ENCODE peak calls at places on chromosomes 3 and 15, in eight cellular contexts. R is ovary; Z is breast epithelium; W is uterus; J is retina; L is CD4-positive, alpha-beta T cell; V is nucleus accumbens; C is A673. A is an unnamed sample.

GRCh38 chr3:116453676-116454346 is 8.5 kb upstream of the LSAMP start:
- DNase-seq in L (no peak), Z (no peak), C (peak; percentile 37), W (no peak), V (no peak), R (no peak), J (no peak), A (no peak)

GRCh38 chr15:49734831-49735508 is 114.1 kb downstream of the DTWD1 start:
- DNase-seq in J (no peak), R (no peak), Z (no peak), W (no peak), C (no peak), V (no peak), L (no peak), A (no peak)

GRCh38 chr3:54604495-54604894 is 323.4 kb downstream of the LRTM1 start:
- DNase-seq in V (no peak), W (no peak), R (no peak), C (no peak), L (no peak), J (no peak), Z (no peak), A (no peak)

GRCh38 chr3:37847689-37848088 is 14.0 kb upstream of the CTDSPL start:
- DNase-seq in R (no peak), C (no peak), J (no peak), Z (no peak), W (no peak), V (no peak), L (no peak), A (no peak)

GRCh38 chr15:40064231-40064894 is 25.4 kb upstream of the SRP14 start:
- DNase-seq in V (no peak), R (no peak), W (no peak), Z (no peak), J (no peak), C (peak; percentile 69), L (no peak), A (no peak)

GRCh38 chr3:32089476-32089875 is 16.9 kb upstream of the GPD1L start:
- DNase-seq in L (no peak), J (peak; percentile 68), Z (no peak), R (no peak), W (no peak), C (no peak), V (no peak), A (no peak)

GRCh38 chr3:195059471-195060216 is 211.3 kb downstream of the XXYLT1 start:
- DNase-seq in V (no peak), L (no peak), C (no peak), Z (no peak), J (no peak), W (no peak), R (no peak), A (no peak)

GRCh38 chr3:192566706-192567290 is 160.5 kb downstream of the FGF12 start:
- DNase-seq in W (peak; percentile 72), R (peak; percentile 73), Z (peak; percentile 80), J (peak; percentile 57), L (peak; percentile 30), C (peak; percentile 76), V (peak; percentile 75), A (peak; percentile 71)

GRCh38 chr15:40693904-40694705 is 869 bp upstream of the RAD51 start:
- DNase-seq in V (no peak), L (no peak), W (no peak), J (no peak), R (no peak), C (no peak), Z (no peak), A (no peak)

GRCh38 chr3:13896473-13897154 is 16.7 kb upstream of the WNT7A start:
- DNase-seq in C (peak; percentile 76), R (peak; percentile 69), W (peak; percentile 64), V (no peak), J (peak; percentile 66), Z (no peak), L (peak; percentile 51), A (no peak)

GRCh38 chr3:179599531-179599930 is 4.9 kb downstream of the MRPL47 start:
- DNase-seq in J (no peak), R (no peak), W (no peak), C (no peak), Z (no peak), L (no peak), V (no peak), A (no peak)

GRCh38 chr3:168620854-168621253 is 525.1 kb upstream of the GOLIM4 start:
- DNase-seq in R (no peak), Z (no peak), C (peak; percentile 45), W (no peak), V (peak; percentile 41), L (no peak), J (peak; percentile 58), A (peak; percentile 41)

GRCh38 chr3:35639251-35640185 is at the start of gene ARPP21:
- DNase-seq in J (peak; percentile 92), L (no peak), W (no peak), V (peak; percentile 83), R (no peak), Z (no peak), C (peak; percentile 35), A (peak; percentile 41)

GRCh38 chr3:14803101-14803980 is 15.4 kb upstream of the FGD5 start:
- DNase-seq in C (no peak), R (no peak), W (peak; percentile 41), V (no peak), Z (no peak), L (no peak), J (no peak), A (no peak)

GRCh38 chr3:105807701-105808100 is 61.1 kb downstream of the CBLB start:
- DNase-seq in W (no peak), Z (no peak), C (no peak), L (no peak), V (no peak), J (no peak), R (no peak), A (no peak)

GRCh38 chr15:100863406-100864198 is 16.0 kb upstream of the ALDH1A3 start:
- DNase-seq in V (peak; percentile 74), L (no peak), W (peak; percentile 69), R (peak; percentile 21), J (no peak), Z (no peak), C (no peak), A (no peak)

GRCh38 chr15:38671675-38672141 is 107.1 kb upstream of the RASGRP1 start:
- DNase-seq in L (peak; percentile 51), V (no peak), R (no peak), W (no peak), Z (no peak), C (no peak), J (no peak), A (no peak)

GRCh38 chr3:19149388-19149787 is 1.1 kb downstream of the KCNH8 start:
- DNase-seq in C (peak; percentile 33), J (peak; percentile 49), V (peak; percentile 14), W (no peak), R (no peak), L (no peak), Z (no peak), A (peak; percentile 31)

GRCh38 chr15:50712018-50712417 is 25.4 kb upstream of the TRPM7 start:
- DNase-seq in V (no peak), J (no peak), L (no peak), C (no peak), Z (no peak), W (no peak), R (no peak), A (no peak)

GRCh38 chr15:65954289-65954741 is 85.0 kb downstream of the RAB11A start:
- DNase-seq in J (no peak), V (no peak), L (no peak), R (no peak), Z (no peak), W (no peak), C (peak; percentile 22), A (no peak)

GRCh38 chr15:75176404-75176761 is 25.3 kb upstream of the C15orf39 start:
- DNase-seq in R (no peak), Z (peak; percentile 61), C (no peak), V (no peak), L (no peak), J (no peak), W (no peak), A (no peak)

GRCh38 chr15:52710050-52710709 is 31.0 kb upstream of the ATOSA start:
- DNase-seq in V (no peak), R (no peak), W (no peak), L (no peak), C (no peak), Z (no peak), J (no peak), A (no peak)

A was measured in mesothelial cell of epicardium.